ENCODE peak calls at places on chromosomes 6 and 20, in five cellular contexts. J, T, Z, Q and G are unnamed samples.

GRCh38 chr20:57810511-57811372 is 100.9 kb upstream of the PMEPA1 start:
- DNase-seq in J (peak; percentile 84), T (no peak), Z (no peak), Q (no peak), G (no peak)

GRCh38 chr6:131972761-131973160 is 21.6 kb upstream of the CCN2 start:
- DNase-seq in Z (no peak), T (no peak), J (no peak), Q (no peak), G (no peak)

GRCh38 chr6:90860822-90861601 is 274.1 kb upstream of the MAP3K7 start:
- DNase-seq in T (no peak), Z (no peak), Q (no peak), J (no peak), G (no peak)

GRCh38 chr20:33131949-33132822 is 35.8 kb upstream of the BPIFA2 start:
- DNase-seq in J (no peak), Q (peak; percentile 79), T (no peak), Z (no peak), G (no peak)

GRCh38 chr6:19415605-19416326 is 421.4 kb upstream of the ID4 start:
- DNase-seq in J (no peak), T (no peak), Z (no peak), Q (no peak), G (no peak)

GRCh38 chr6:33589723-33590530 is 9.9 kb upstream of the BAK1 start:
- DNase-seq in Z (no peak), Q (peak; percentile 93), J (peak; percentile 93), T (peak; percentile 83), G (no peak)

GRCh38 chr6:113050979-113051378 is 703.8 kb downstream of the RFPL4B start:
- DNase-seq in Z (no peak), Q (peak; percentile 76), J (no peak), T (no peak), G (no peak)

GRCh38 chr6:163585932-163586437 is 171.5 kb downstream of the QKI start:
- DNase-seq in J (peak; percentile 46), T (peak; percentile 65), Q (no peak), Z (peak; percentile 28), G (no peak)

GRCh38 chr6:4133941-4134838 is 1.2 kb downstream of the ECI2 start:
- DNase-seq in Q (peak; percentile 74), Z (no peak), T (peak; percentile 26), J (no peak), G (no peak)

GRCh38 chr20:58236612-58237317 is 8.3 kb upstream of the ANKRD60 start:
- DNase-seq in J (peak; percentile 79), T (peak; percentile 77), Z (peak; percentile 26), Q (peak; percentile 94), G (peak; percentile 75)

GRCh38 chr6:104648347-104648746 is 211.4 kb downstream of the HACE1 start:
- DNase-seq in J (no peak), Z (no peak), T (no peak), Q (no peak), G (no peak)

GRCh38 chr6:68730291-68731054 is 95.4 kb downstream of the ADGRB3 start:
- DNase-seq in T (no peak), Q (no peak), J (no peak), Z (no peak), G (no peak)
- H3K9me3 ChIP-seq in T (no peaks in the 10 kb centered on the region), Q (no peaks in the 10 kb centered on the region), J (no peaks in the 10 kb centered on the region), Z (no peaks in the 10 kb centered on the region), G (no peaks in the 10 kb centered on the region)

DNA sequence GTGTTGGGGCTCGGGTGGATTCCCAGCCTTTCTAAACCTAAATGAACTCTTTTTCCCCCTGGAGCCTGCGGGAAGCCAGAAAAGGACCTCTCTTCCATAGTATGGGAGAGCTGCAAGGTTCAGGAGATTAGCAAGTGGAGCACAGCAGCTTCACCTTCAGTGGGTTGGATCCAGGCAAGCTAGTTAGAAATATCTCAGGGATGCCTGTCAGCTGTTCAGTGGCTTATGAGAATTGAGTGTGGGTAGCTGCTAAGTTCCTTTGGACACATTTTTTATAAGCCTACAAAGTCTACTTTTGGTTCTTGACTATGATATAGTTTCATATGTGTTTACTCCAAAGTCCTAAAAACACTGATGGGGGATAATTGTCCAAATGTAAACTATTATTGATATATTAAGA is 642.1 kb downstream of the EPM2A start:
- DNase-seq in Q (no peak), J (no peak), T (no peak), Z (no peak), G (no peak)
- H3K9me3 ChIP-seq in Q (peaks cover 20% of the 10 kb centered on the region), J (no peaks in the 10 kb centered on the region), T (peaks cover 2% of the 10 kb centered on the region), Z (peaks cover 1% of the 10 kb centered on the region), G (no peaks in the 10 kb centered on the region)

GRCh38 chr6:22467645-22468044 is 101.7 kb upstream of the HDGFL1 start:
- DNase-seq in J (no peak), Z (no peak), T (no peak), Q (no peak), G (no peak)

GRCh38 chr6:22471369-22471690 is 98.0 kb upstream of the HDGFL1 start:
- DNase-seq in Q (no peak), J (no peak), T (no peak), Z (no peak), G (no peak)

GRCh38 chr6:22466665-22467064 is 102.7 kb upstream of the HDGFL1 start:
- DNase-seq in J (no peak), T (no peak), Z (no peak), Q (no peak), G (no peak)

GRCh38 chr6:22470454-22471368 is 98.7 kb upstream of the HDGFL1 start:
- DNase-seq in Q (peak; percentile 43), Z (peak; percentile 13), J (peak; percentile 58), T (no peak), G (no peak)

GRCh38 chr6:22468566-22468965 is 100.8 kb upstream of the HDGFL1 start:
- DNase-seq in Q (no peak), J (no peak), Z (no peak), T (no peak), G (no peak)
- H3K9me3 ChIP-seq in Q (no peaks in the 10 kb centered on the region), J (no peaks in the 10 kb centered on the region), Z (no peaks in the 10 kb centered on the region), T (no peaks in the 10 kb centered on the region), G (no peaks in the 10 kb centered on the region)

GRCh38 chr20:3115190-3116107 is 30.9 kb upstream of the AVP start:
- DNase-seq in T (no peak), Z (no peak), J (peak; percentile 74), Q (peak; percentile 84), G (no peak)

GRCh38 chr20:3116341-3116740 is 31.8 kb upstream of the AVP start:
- DNase-seq in J (no peak), T (no peak), Q (no peak), Z (no peak), G (no peak)

GRCh38 chr20:3109350-3110302 is 25.1 kb upstream of the AVP start:
- DNase-seq in Z (no peak), Q (no peak), J (no peak), T (no peak), G (no peak)

GRCh38 chr20:3111507-3111906 is 27.0 kb upstream of the AVP start:
- DNase-seq in T (no peak), Z (no peak), Q (no peak), J (no peak), G (no peak)

DNA sequence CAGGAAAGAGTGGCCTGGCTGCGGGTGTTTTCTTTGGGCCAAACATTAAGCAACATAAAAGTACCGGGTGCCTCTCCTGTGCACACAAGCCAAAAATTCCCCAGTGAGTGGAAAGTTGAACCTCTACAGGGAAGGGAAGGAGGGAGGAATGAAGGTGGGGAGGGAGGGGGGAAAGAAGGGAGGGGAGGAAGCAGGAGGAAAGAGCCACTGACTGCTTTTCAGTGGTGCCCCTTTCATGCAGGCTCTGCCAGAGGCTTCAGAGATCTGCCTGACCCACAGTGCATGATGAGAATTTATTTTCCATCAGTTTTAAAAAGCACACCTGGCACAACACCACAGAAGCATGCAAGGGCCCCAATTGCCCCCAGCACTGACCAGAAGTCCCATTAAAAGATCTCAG is 27.5 kb upstream of the AVP start:
- DNase-seq in Q (no peak), Z (no peak), T (no peak), J (no peak), G (no peak)
- H3K9me3 ChIP-seq in Q (no peaks in the 10 kb centered on the region), Z (no peaks in the 10 kb centered on the region), T (no peaks in the 10 kb centered on the region), J (no peaks in the 10 kb centered on the region), G (no peaks in the 10 kb centered on the region)

DNA sequence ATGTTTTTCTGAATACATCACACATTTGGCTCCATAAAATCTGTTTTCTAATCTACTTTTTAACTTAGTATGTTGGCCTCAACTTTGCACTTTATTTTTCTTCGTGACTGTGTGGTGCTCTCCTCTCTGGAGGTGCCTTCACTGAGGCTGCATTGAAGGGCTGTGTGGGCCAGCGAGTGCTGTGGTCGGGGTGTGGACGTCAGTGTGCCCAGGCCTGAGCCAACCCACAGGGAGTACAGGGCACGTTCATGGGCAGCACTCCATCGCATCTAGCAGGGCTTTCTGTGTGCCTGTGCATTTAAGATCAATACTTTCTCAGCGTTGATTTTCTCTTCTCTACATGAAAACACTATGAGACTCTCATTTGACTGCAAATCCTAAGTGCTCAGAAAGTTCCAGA is 37.8 kb downstream of the DACT2 start:
- DNase-seq in J (no peak), Z (no peak), T (no peak), Q (peak; percentile 17), G (no peak)
- H3K9me3 ChIP-seq in J (no peaks in the 10 kb centered on the region), Z (no peaks in the 10 kb centered on the region), T (no peaks in the 10 kb centered on the region), Q (no peaks in the 10 kb centered on the region), G (no peaks in the 10 kb centered on the region)

GRCh38 chr6:84135291-84135690 is 92.2 kb downstream of the CEP162 start:
- DNase-seq in Q (no peak), J (no peak), Z (no peak), T (no peak), G (no peak)

GRCh38 chr6:84136364-84137050 is 90.9 kb downstream of the CEP162 start:
- DNase-seq in Z (no peak), Q (no peak), J (no peak), T (no peak), G (no peak)

GRCh38 chr6:84139311-84139710 is 88.1 kb downstream of the CEP162 start:
- DNase-seq in Q (no peak), Z (no peak), T (no peak), J (no peak), G (no peak)

GRCh38 chr6:84137989-84138575 is 89.4 kb downstream of the CEP162 start:
- DNase-seq in Z (no peak), Q (no peak), T (no peak), J (no peak), G (no peak)

GRCh38 chr6:84137051-84137375 is 90.4 kb downstream of the CEP162 start:
- DNase-seq in T (no peak), J (no peak), Q (no peak), Z (no peak), G (no peak)
- H3K9me3 ChIP-seq in T (no peaks in the 10 kb centered on the region), J (no peaks in the 10 kb centered on the region), Q (peaks cover 36% of the 10 kb centered on the region), Z (no peaks in the 10 kb centered on the region), G (no peaks in the 10 kb centered on the region)

DNA sequence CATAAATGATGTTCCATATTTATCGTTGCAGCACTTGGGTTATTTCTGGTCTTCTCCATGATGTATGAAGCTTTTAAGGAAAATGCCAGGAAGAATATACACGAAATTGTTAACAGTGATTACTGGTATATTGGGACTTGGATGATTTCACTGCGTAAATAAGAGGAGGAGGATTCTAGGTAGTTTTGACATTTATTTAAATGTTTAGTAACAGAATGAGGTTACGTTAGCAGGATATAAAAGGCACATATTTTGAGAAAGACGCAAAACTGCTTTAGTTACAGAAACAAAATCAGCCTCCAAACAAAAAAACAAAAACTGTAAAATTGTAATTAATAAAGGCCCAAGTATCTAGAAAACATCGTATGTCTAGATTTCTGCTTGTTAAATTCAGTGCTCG is 147.7 kb downstream of the JARID2 start:
- DNase-seq in J (no peak), T (no peak), Z (no peak), Q (no peak), G (no peak)
- H3K9me3 ChIP-seq in J (no peaks in the 10 kb centered on the region), T (no peaks in the 10 kb centered on the region), Z (no peaks in the 10 kb centered on the region), Q (peaks cover 13% of the 10 kb centered on the region), G (no peaks in the 10 kb centered on the region)

GRCh38 chr6:107917468-107918375 is 40.3 kb downstream of the SEC63 start:
- DNase-seq in Z (no peak), T (no peak), J (no peak), Q (peak; percentile 62), G (no peak)
- H3K9me3 ChIP-seq in Z (peaks cover 14% of the 10 kb centered on the region), T (peaks cover 5% of the 10 kb centered on the region), J (peaks cover 6% of the 10 kb centered on the region), Q (peaks cover 90% of the 10 kb centered on the region), G (peaks cover 7% of the 10 kb centered on the region)